ENCODE peak calls at places on chromosomes 12 and 14, in nine cellular contexts. J is PC-3, T is astrocyte, O is fibroblast of mammary gland, X is Peyer's patch, P is IMR-90, H is lower leg skin, C is left lung, V is NB4. U is an unnamed sample.

GRCh38 chr12:104288635-104289258 is 14.8 kb upstream of the EID3 start:
- DNase-seq in V (peak), P (peak), C (peak), X (peak), T (peak), O (peak), J (peak), H (peak), U (peak)

GRCh38 chr12:28574746-28575592 is 384.7 kb downstream of the CCDC91 start:
- DNase-seq in P (no peak), V (no peak), H (no peak), T (no peak), J (peak), X (no peak), O (no peak), C (no peak), U (no peak)

GRCh38 chr12:106084048-106084671 is 54.6 kb downstream of the NUAK1 start:
- DNase-seq in C (no peak), X (no peak), H (no peak), T (peak), O (peak), P (peak), J (peak), V (no peak), U (peak)

GRCh38 chr12:131112690-131113290 is 159.1 kb downstream of the ADGRD1 start:
- DNase-seq in O (no peak), H (no peak), V (no peak), T (no peak), J (no peak), X (no peak), C (no peak), P (no peak), U (no peak)

GRCh38 chr12:122687091-122687490 is 16.1 kb downstream of the HCAR2 start:
- DNase-seq in J (peak), P (peak), H (no peak), T (peak), V (no peak), X (no peak), C (peak), O (no peak), U (no peak)

GRCh38 chr14:89027097-89027740 is 202.8 kb downstream of the TTC8 start:
- DNase-seq in V (peak), H (peak), X (peak), O (peak), J (peak), C (peak), T (no peak), P (peak), U (peak)

GRCh38 chr12:106345739-106346138 is 11.8 kb upstream of the POLR3B start:
- DNase-seq in T (peak), X (no peak), C (no peak), J (peak), O (peak), V (peak), H (no peak), P (peak), U (peak)

GRCh38 chr12:56160160-56160763 is 2.1 kb downstream of the MYL6 start:
- DNase-seq in J (peak), P (peak), C (no peak), V (peak), H (no peak), O (peak), T (no peak), X (peak), U (peak)

GRCh38 chr14:68424443-68425172 is 368.3 kb downstream of the ZFP36L1 start:
- DNase-seq in H (no peak), P (no peak), O (no peak), X (no peak), J (no peak), C (no peak), T (no peak), V (no peak), U (no peak)

GRCh38 chr14:103657466-103657865 is 28.5 kb downstream of the KLC1 start:
- DNase-seq in V (peak), T (peak), H (no peak), P (peak), X (no peak), O (peak), J (no peak), C (no peak), U (peak)

GRCh38 chr12:88889326-88890110 is 309.2 kb upstream of the KITLG start:
- DNase-seq in C (no peak), X (no peak), P (peak), T (peak), H (no peak), V (no peak), J (peak), O (peak), U (peak)

GRCh38 chr14:53715390-53715730 is 241.3 kb downstream of the BMP4 start:
- DNase-seq in X (no peak), J (peak), H (no peak), C (no peak), O (peak), T (peak), P (peak), V (no peak), U (peak)

GRCh38 chr12:124143726-124144125 is 151.2 kb upstream of the RFLNA start:
- DNase-seq in X (no peak), O (no peak), H (no peak), T (no peak), J (no peak), V (no peak), P (no peak), C (peak), U (no peak)

GRCh38 chr12:116818341-116818856 is 62.8 kb downstream of the HRK start:
- DNase-seq in V (peak), X (peak), H (no peak), P (peak), O (peak), J (peak), T (peak), C (no peak), U (peak)

GRCh38 chr12:85765443-85765842 is 70.8 kb downstream of the RASSF9 start:
- DNase-seq in P (no peak), V (no peak), J (no peak), T (no peak), C (no peak), O (peak), X (no peak), H (no peak), U (peak)

GRCh38 chr12:56684745-56685369 is 3.2 kb downstream of the PTGES3 start:
- DNase-seq in V (peak), O (no peak), C (peak), P (no peak), T (no peak), H (peak), J (peak), X (no peak), U (no peak)

GRCh38 chr12:109719123-109720022 is 5.7 kb downstream of the FAM222A start:
- DNase-seq in C (no peak), X (no peak), V (no peak), T (no peak), H (no peak), P (peak), O (no peak), J (peak), U (no peak)

GRCh38 chr14:60163741-60164140 is 1.5 kb downstream of the DHRS7 start:
- DNase-seq in P (no peak), V (peak), T (no peak), J (no peak), X (no peak), C (no peak), H (no peak), O (no peak), U (no peak)

GRCh38 chr12:54232790-54233189 is 44.0 kb upstream of the SMUG1 start:
- DNase-seq in T (peak), V (no peak), X (no peak), J (no peak), P (peak), C (no peak), H (no peak), O (peak), U (peak)

GRCh38 chr12:44960856-44961255 is 84.7 kb upstream of the NELL2 start:
- DNase-seq in T (no peak), X (no peak), V (no peak), C (no peak), J (no peak), H (no peak), O (no peak), P (no peak), U (no peak)

GRCh38 chr14:34201909-34202622 is 251.2 kb upstream of the EGLN3 start:
- DNase-seq in P (no peak), H (no peak), T (no peak), X (no peak), C (no peak), J (no peak), V (no peak), O (peak), U (no peak)

GRCh38 chr14:88682495-88683114 is 110.1 kb downstream of the EML5 start:
- DNase-seq in H (no peak), O (no peak), T (no peak), P (no peak), X (no peak), V (no peak), J (no peak), C (no peak), U (no peak)

GRCh38 chr12:27575099-27575779 is 51.2 kb downstream of the PPFIBP1 start:
- DNase-seq in P (peak), H (no peak), J (peak), T (peak), V (no peak), O (no peak), C (no peak), X (no peak), U (no peak)

GRCh38 chr12:22256076-22256475 is 78.4 kb downstream of the ST8SIA1 start:
- DNase-seq in X (no peak), T (no peak), V (no peak), O (no peak), C (no peak), H (no peak), P (peak), J (no peak), U (no peak)
- H3K4me3 ChIP-seq in X (no peak), T (no peak), V (no peak), O (no peak), C (no peak), H (no peak), P (no peak), J (no peak), U (no peak)

GRCh38 chr14:66918527-66918926 is 270.7 kb upstream of the GARIN2 start:
- DNase-seq in O (no peak), C (no peak), X (no peak), J (no peak), H (no peak), P (no peak), V (no peak), T (no peak), U (no peak)

GRCh38 chr14:66920196-66920595 is 269.0 kb upstream of the GARIN2 start:
- DNase-seq in T (no peak), P (peak), X (no peak), H (no peak), O (peak), C (no peak), J (no peak), V (no peak), U (peak)

DNA sequence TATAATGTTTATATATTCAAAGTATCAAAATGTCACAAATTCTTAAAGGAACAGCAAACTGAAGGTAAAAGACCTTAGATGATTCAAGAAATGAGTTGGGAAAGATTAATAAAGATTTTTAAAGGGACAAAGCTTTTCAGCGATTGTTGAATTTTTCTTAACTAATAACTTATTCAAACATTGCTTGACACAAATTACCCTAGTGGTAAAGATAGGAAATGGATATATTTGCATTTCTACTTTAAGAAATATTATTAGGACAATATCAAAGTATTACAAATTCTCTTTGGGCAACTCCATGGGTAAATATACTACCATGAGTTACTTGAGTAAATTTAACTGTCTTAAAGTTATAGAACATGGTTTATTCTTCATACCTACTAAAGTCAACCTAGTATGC is 266.0 kb upstream of the GARIN2 start:
- DNase-seq in T (no peak), J (no peak), X (no peak), O (no peak), C (no peak), V (no peak), P (no peak), H (no peak), U (no peak)
- TF ChIP-seq CTCF in T (no peak), J (peak), X (no peak), O (no peak), C (no peak), V (no peak), P (no peak), H (no peak), U (no peak)

GRCh38 chr12:26434299-26434915 is 239.0 kb downstream of the SSPN start:
- DNase-seq in O (peak), V (peak), J (peak), H (no peak), X (peak), C (no peak), T (peak), P (peak), U (peak)
- H3K4me3 ChIP-seq in O (no peak), V (no peak), J (no peak), H (no peak), X (no peak), C (no peak), T (no peak), P (no peak), U (no peak)

GRCh38 chr12:91109148-91109564 is 2.1 kb downstream of the LUM start:
- DNase-seq in C (peak), V (peak), O (peak), H (peak), J (peak), T (peak), X (peak), P (peak), U (peak)
- TF ChIP-seq CTCF in C (peak), V (peak), O (peak), H (no peak), J (peak), T (peak), X (no peak), P (peak), U (peak)

GRCh38 chr12:4323400-4323799 is 2.4 kb downstream of the TIGAR start:
- DNase-seq in H (no peak), J (no peak), T (no peak), O (no peak), C (no peak), V (no peak), X (no peak), P (no peak), U (no peak)
- H3K4me3 ChIP-seq in H (no peak), J (no peak), T (no peak), O (no peak), C (no peak), V (no peak), X (no peak), P (no peak), U (no peak)

U was measured in cardiac fibroblast.